ENCODE peak calls at places on chromosome 7, in four cellular contexts. X is sigmoid colon; C is CD8-positive, alpha-beta T cell; B is A673. R is an unnamed sample.

GRCh38 chr7:139602143-139602722 is 78.7 kb downstream of the CLEC2L start:
- DNase-seq in X (no peak), C (no peak), B (peak; percentile 48), R (no peak)

GRCh38 chr7:26318921-26319320 is 27.3 kb downstream of the SNX10 start:
- DNase-seq in X (no peak), C (no peak), B (no peak), R (no peak)

GRCh38 chr7:110775046-110775445 is 315.9 kb upstream of the LRRN3 start:
- DNase-seq in X (no peak), C (no peak), B (no peak), R (no peak)

GRCh38 chr7:50552139-50552538 is 13.1 kb downstream of the DDC start:
- DNase-seq in X (peak; percentile 2), C (no peak), B (no peak), R (no peak)

GRCh38 chr7:151271699-151272355 is 23.3 kb upstream of the SMARCD3 start:
- DNase-seq in X (peak; percentile 91), C (peak; percentile 37), B (peak; percentile 63), R (peak; percentile 52)

GRCh38 chr7:28065308-28065707 is 115.3 kb downstream of the JAZF1 start:
- DNase-seq in X (peak; percentile 77), C (no peak), B (no peak), R (no peak)

GRCh38 chr7:111903797-111904196 is 302.4 kb downstream of the DOCK4 start:
- DNase-seq in X (no peak), C (no peak), B (no peak), R (no peak)

GRCh38 chr7:17027143-17027802 is 145.5 kb upstream of the AGR3 start:
- DNase-seq in X (no peak), C (no peak), B (no peak), R (no peak)

GRCh38 chr7:134992626-134993179 is 6.4 kb downstream of the AGBL3 start:
- DNase-seq in X (no peak), C (peak; percentile 40), B (no peak), R (no peak)

GRCh38 chr7:156475666-156476065 is 164.9 kb upstream of the RNF32 start:
- DNase-seq in X (no peak), C (no peak), B (no peak), R (no peak)

GRCh38 chr7:92737706-92738105 is 98.7 kb downstream of the CDK6 start:
- DNase-seq in X (no peak), C (no peak), B (no peak), R (no peak)

GRCh38 chr7:17448479-17449423 is 150.3 kb downstream of the AHR start:
- DNase-seq in X (no peak), C (no peak), B (no peak), R (no peak)

GRCh38 chr7:142773937-142774744 is 3.4 kb downstream of the PRSS2 start:
- DNase-seq in X (no peak), C (no peak), B (no peak), R (no peak)

GRCh38 chr7:36614954-36615353 is 109.3 kb downstream of the AOAH start:
- DNase-seq in X (no peak), C (no peak), B (no peak), R (no peak)

GRCh38 chr7:158321056-158321700 is 266.4 kb downstream of the PTPRN2 start:
- DNase-seq in X (no peak), C (no peak), B (no peak), R (no peak)

GRCh38 chr7:90309872-90310271 is 11.2 kb downstream of the FAM237B start:
- DNase-seq in X (no peak), C (no peak), B (no peak), R (no peak)

DNA sequence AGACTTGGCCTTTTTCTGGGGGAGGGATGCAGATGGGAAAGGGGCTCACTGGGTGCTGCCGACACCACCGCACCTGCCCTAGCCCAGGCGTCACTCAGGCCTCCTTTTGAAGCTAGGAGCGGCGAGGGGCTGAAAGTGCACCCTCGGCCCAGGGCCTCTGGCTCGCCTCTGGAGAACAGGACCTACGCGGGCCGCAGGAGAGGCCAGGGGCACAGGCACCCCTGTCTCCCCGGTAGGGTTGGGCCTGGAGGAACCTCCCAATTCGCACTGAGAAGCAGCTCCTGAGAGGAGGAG is 46.5 kb upstream of the PRKAR1B start:
- DNase-seq in X (no peak), C (no peak), B (no peak), R (no peak)
- H3K36me3 ChIP-seq in X (no peaks in the 10 kb centered on the region), C (no peaks in the 10 kb centered on the region), B (peaks cover 32% of the 10 kb centered on the region), R (peaks cover 96% of the 10 kb centered on the region)

GRCh38 chr7:100808354-100808875 is 18.9 kb downstream of the EPHB4 start:
- DNase-seq in X (no peak), C (no peak), B (no peak), R (no peak)

GRCh38 chr7:100812729-100813128 is 14.6 kb downstream of the EPHB4 start:
- DNase-seq in X (no peak), C (no peak), B (no peak), R (no peak)

GRCh38 chr7:100806276-100806675 is 21.0 kb downstream of the EPHB4 start:
- DNase-seq in X (no peak), C (no peak), B (no peak), R (no peak)

GRCh38 chr7:100817097-100817496 is 10.2 kb downstream of the EPHB4 start:
- DNase-seq in X (no peak), C (no peak), B (no peak), R (no peak)

DNA sequence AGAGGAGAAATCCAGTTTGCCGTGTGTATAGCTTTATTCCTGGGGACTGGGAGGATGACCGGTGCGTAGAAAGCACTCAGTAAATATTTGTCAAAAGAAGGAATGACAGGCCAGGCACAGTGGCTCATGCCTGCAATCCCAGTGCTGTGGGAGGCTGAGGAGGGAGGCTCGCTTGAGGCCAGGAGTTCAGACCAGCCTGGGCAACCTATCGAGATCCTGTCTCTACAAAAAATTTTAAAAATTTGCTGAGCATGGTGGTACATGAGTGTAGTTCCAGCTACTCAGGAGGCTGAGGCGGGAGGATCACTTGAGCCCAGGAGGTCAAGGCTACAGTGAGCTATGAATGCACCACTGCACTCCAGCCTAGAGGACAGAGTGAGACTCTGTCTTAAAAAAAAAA is 15.8 kb downstream of the EPHB4 start:
- DNase-seq in X (no peak), C (no peak), B (no peak), R (no peak)
- H3K36me3 ChIP-seq in X (peaks cover 26% of the 10 kb centered on the region), C (no peaks in the 10 kb centered on the region), B (peaks cover 93% of the 10 kb centered on the region), R (no peaks in the 10 kb centered on the region)

DNA sequence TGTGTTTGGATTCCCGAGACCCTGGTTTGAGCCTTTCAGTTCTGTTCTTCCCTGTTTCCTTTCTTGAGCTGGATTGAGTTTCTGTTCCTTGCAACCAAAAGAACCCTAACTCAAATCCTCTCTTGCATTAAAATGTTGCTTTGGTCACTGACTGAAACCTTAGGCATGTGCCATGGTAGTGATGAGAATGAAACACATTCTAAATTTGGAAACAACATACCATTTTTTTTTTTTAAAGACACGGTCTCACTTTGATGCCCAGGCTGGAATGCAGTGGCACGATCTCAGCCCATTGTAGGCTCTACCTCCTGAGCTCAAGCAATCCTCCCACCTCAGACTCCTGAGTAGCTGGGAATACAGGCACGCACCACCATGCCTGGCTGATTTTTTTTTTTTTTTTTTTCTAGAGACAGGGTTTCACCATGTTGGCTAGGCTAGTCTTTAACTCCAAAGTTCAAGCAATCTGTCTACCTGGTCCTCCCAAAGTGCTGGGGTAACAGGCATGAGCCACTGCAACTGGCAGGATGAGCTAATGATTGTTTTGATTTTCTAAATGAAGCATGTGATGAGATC is 8.4 kb downstream of the THAP5 start:
- DNase-seq in X (no peak), C (no peak), B (no peak), R (no peak)
- H3K36me3 ChIP-seq in X (no peaks in the 10 kb centered on the region), C (no peaks in the 10 kb centered on the region), B (peaks cover 25% of the 10 kb centered on the region), R (peaks cover 17% of the 10 kb centered on the region)

DNA sequence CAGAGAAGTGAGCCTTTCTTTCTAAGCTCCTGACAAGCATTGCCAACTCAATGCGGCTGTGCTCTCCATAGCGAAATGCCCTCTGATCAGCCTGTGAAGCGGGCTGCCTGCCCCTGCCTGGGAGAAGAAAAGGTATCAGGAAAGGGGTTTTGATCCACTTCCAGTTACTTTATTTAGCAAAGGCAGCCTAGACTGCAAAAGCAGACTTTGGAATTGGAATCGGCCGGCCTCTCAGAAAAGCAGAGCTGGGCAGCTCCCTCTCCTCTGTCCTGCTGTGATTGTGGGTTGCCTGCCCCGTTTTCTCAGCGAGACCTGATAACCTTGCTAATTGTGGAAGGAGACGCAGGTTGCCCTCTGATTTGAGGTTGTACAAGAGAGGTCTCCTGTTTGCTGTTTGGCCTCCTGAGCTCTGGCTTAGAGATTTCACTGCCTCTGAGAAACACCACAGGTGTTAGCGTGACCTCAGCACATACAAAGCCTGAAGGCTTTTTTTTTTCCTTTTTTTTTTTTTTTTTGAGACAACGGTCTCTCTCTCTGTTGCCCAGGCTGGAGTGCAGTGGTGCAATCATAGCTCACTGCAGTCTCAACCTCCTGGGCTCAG is 53.9 kb upstream of the SH2B2 start:
- DNase-seq in X (no peak), C (no peak), B (no peak), R (no peak)
- H3K36me3 ChIP-seq in X (no peaks in the 10 kb centered on the region), C (no peaks in the 10 kb centered on the region), B (no peaks in the 10 kb centered on the region), R (peaks cover 76% of the 10 kb centered on the region)

GRCh38 chr7:155303039-155303593 is 5.4 kb downstream of the INSIG1 start:
- DNase-seq in X (no peak), C (no peak), B (no peak), R (no peak)

GRCh38 chr7:155308330-155309020 is 10.8 kb downstream of the INSIG1 start:
- DNase-seq in X (no peak), C (no peak), B (no peak), R (no peak)

GRCh38 chr7:155303897-155304296 is 6.2 kb downstream of the INSIG1 start:
- DNase-seq in X (no peak), C (no peak), B (no peak), R (no peak)

GRCh38 chr7:155306677-155307470 is 9.2 kb downstream of the INSIG1 start:
- DNase-seq in X (no peak), C (no peak), B (no peak), R (no peak)

GRCh38 chr7:155305251-155305904 is 7.7 kb downstream of the INSIG1 start:
- DNase-seq in X (no peak), C (no peak), B (no peak), R (no peak)
- H3K36me3 ChIP-seq in X (no peaks in the 10 kb centered on the region), C (peaks cover 37% of the 10 kb centered on the region), B (peaks cover 97% of the 10 kb centered on the region), R (peaks cover 98% of the 10 kb centered on the region)

GRCh38 chr7:98990356-98990755 is 112.0 kb downstream of the TRRAP start:
- DNase-seq in X (peak; percentile 50), C (no peak), B (no peak), R (no peak)
- H3K36me3 ChIP-seq in X (peaks cover 62% of the 10 kb centered on the region), C (peaks cover 32% of the 10 kb centered on the region), B (peaks cover 84% of the 10 kb centered on the region), R (peaks cover 96% of the 10 kb centered on the region)